ENCODE peak calls at places on chromosome 19, in ten cellular contexts. R is NCI-H1694 treated with DMSO at 0.1 percent for 48 hours; F is stimulated activated CD8-positive, alpha-beta memory T cell treated with anti-CD3 and anti-CD28 coated beads, Interleukin-2, amount 100 ng/mL, for 48 hours; Y is activated CD4-positive, alpha-beta T cell treated with anti-CD3 and anti-CD28 coated beads for 1 hour; Q is SK-MEL-5; M is left colon; P is CD4-positive, alpha-beta T cell; W is ecto neural progenitor cell; T is astrocyte of the hippocampus; D is occipital lobe. B is an unnamed sample.

GRCh38 chr19:3586707-3587346 is 1.5 kb downstream of the GIPC3 start:
- DNase-seq in M (no peak), Q (no peak), F (no peak), R (no peak), P (no peak), D (no peak), Y (no peak), W (no peak), T (peak), B (no peak)

GRCh38 chr19:15161028-15161984 is 39.5 kb downstream of the NOTCH3 start:
- DNase-seq in R (peak), T (no peak), D (no peak), W (no peak), M (no peak), F (no peak), Y (no peak), P (no peak), Q (peak), B (no peak)

GRCh38 chr19:38149597-38149996 is 74.4 kb downstream of the DPF1 start:
- DNase-seq in Y (no peak), P (no peak), Q (peak), D (peak), M (no peak), F (no peak), T (no peak), W (no peak), R (no peak), B (no peak)

GRCh38 chr19:41407271-41407670 is 9.7 kb downstream of the BCKDHA start:
- DNase-seq in R (no peak), P (no peak), T (peak), Q (no peak), M (no peak), W (no peak), F (no peak), Y (no peak), D (no peak), B (peak)

GRCh38 chr19:48990400-48990799 is 2.7 kb downstream of the GYS1 start:
- DNase-seq in T (no peak), M (no peak), W (no peak), F (no peak), D (no peak), Y (no peak), P (no peak), R (no peak), Q (no peak), B (no peak)

GRCh38 chr19:10503002-10503789 is at the start of gene KEAP1:
- DNase-seq in R (no peak), P (peak), Y (no peak), Q (no peak), D (no peak), T (peak), F (no peak), W (peak), M (peak), B (peak)

GRCh38 chr19:29586401-29586800 is 19.7 kb upstream of the POP4 start:
- DNase-seq in M (no peak), F (no peak), W (no peak), P (no peak), Y (no peak), R (no peak), D (no peak), Q (no peak), T (no peak), B (peak)

GRCh38 chr19:13561461-13561860 is 55.2 kb upstream of the CACNA1A start:
- DNase-seq in Q (no peak), T (no peak), P (no peak), Y (no peak), R (no peak), W (no peak), M (no peak), D (no peak), F (no peak), B (no peak)

GRCh38 chr19:1729568-1729925 is 23.8 kb upstream of the ONECUT3 start:
- DNase-seq in W (no peak), P (no peak), M (no peak), T (no peak), Q (no peak), Y (no peak), F (no peak), D (no peak), R (no peak), B (no peak)

GRCh38 chr19:17255150-17255621 is 9.4 kb downstream of the USHBP1 start:
- DNase-seq in W (no peak), D (no peak), R (no peak), Y (no peak), F (no peak), M (no peak), T (peak), P (no peak), Q (no peak), B (no peak)

GRCh38 chr19:35269425-35270117 is 809 bp downstream of the USF2 start:
- DNase-seq in Q (peak), M (peak), P (peak), Y (peak), T (peak), F (peak), R (peak), D (peak), W (peak), B (peak)

GRCh38 chr19:38400361-38400760 is 2.5 kb upstream of the FAM98C start:
- DNase-seq in M (no peak), W (no peak), T (peak), Q (no peak), F (no peak), P (no peak), R (no peak), Y (no peak), D (no peak), B (no peak)

GRCh38 chr19:39943586-39943985 is 9.2 kb upstream of the FCGBP start:
- DNase-seq in Y (no peak), D (no peak), F (no peak), T (no peak), Q (no peak), W (no peak), M (peak), R (no peak), P (no peak), B (no peak)

GRCh38 chr19:43476606-43477005 is 11.2 kb upstream of the LYPD3 start:
- DNase-seq in F (no peak), Y (no peak), T (peak), W (no peak), Q (no peak), P (no peak), D (no peak), R (no peak), M (no peak), B (no peak)

GRCh38 chr19:52566588-52566987 is 3.5 kb upstream of the ZNF701 start:
- DNase-seq in Q (no peak), W (no peak), T (no peak), Y (no peak), R (no peak), P (no peak), D (no peak), M (no peak), F (no peak), B (no peak)

GRCh38 chr19:8515317-8515716 is 1.4 kb upstream of the ZNF414 start:
- DNase-seq in M (no peak), D (no peak), Q (no peak), R (no peak), F (peak), T (no peak), P (peak), W (no peak), Y (peak), B (no peak)

GRCh38 chr19:17766543-17767131 is 15.4 kb downstream of the FCHO1 start:
- DNase-seq in Y (no peak), Q (peak), D (no peak), R (peak), M (peak), F (no peak), W (peak), T (peak), P (peak), B (peak)

GRCh38 chr19:51724543-51724942 is 752 bp upstream of the HAS1 start:
- DNase-seq in W (no peak), F (no peak), T (no peak), R (no peak), D (no peak), P (no peak), Y (no peak), M (no peak), Q (no peak), B (no peak)

GRCh38 chr19:3509566-3509989 is 3.5 kb downstream of the FZR1 start:
- DNase-seq in P (no peak), D (no peak), F (peak), W (no peak), R (no peak), T (peak), M (no peak), Y (no peak), Q (no peak), B (peak)

GRCh38 chr19:45076851-45077730 is 813 bp upstream of the ZNF296 start:
- DNase-seq in T (no peak), W (no peak), F (no peak), P (no peak), Q (no peak), M (peak), Y (no peak), D (no peak), R (no peak), B (peak)

GRCh38 chr19:50205681-50206138 is 2.3 kb downstream of the MYH14 start:
- DNase-seq in D (no peak), P (no peak), R (no peak), Y (no peak), Q (no peak), W (peak), F (no peak), M (peak), T (no peak), B (no peak)

GRCh38 chr19:6103217-6103644 is 7.1 kb downstream of the RFX2 start:
- DNase-seq in T (peak), Y (no peak), P (no peak), F (no peak), M (peak), R (no peak), W (no peak), D (no peak), Q (no peak), B (no peak)

GRCh38 chr19:15123900-15124299 is 16.7 kb downstream of the SYDE1 start:
- DNase-seq in Q (peak), M (peak), D (peak), T (peak), Y (no peak), P (no peak), F (no peak), R (peak), W (no peak), B (no peak)

GRCh38 chr19:41430907-41431306 is 3.7 kb upstream of the B3GNT8 start:
- DNase-seq in F (no peak), Q (no peak), Y (no peak), W (no peak), P (no peak), M (no peak), T (peak), R (no peak), D (no peak), B (no peak)

B was measured in islet precursor cell.